ENCODE peak calls at places on chromosomes 7 and 10, in four cellular contexts. Y is AG04449; I is activated CD4-positive, alpha-beta T cell treated with anti-CD3 and anti-CD28 coated beads for 4 hours; M is activated effector memory CD4-positive, alpha-beta T cell treated with Interleukin-2 at 50 U/mL for 16 hours. O is an unnamed sample.

GRCh38 chr10:72692897-72693598 is 1.1 kb downstream of the MCU start:
- DNase-seq in I (no peak), M (no peak), Y (no peak), O (peak; percentile 61)

GRCh38 chr10:70551971-70552422 is 50.5 kb downstream of the PRF1 start:
- DNase-seq in M (no peak), I (no peak), Y (peak; percentile 95), O (no peak)

GRCh38 chr10:132371641-132372081 is 25.3 kb upstream of the PWWP2B start:
- DNase-seq in I (no peak), M (no peak), Y (no peak), O (no peak)

GRCh38 chr10:80132299-80133139 is at the start of gene PLAC9:
- DNase-seq in Y (no peak), M (no peak), I (no peak), O (no peak)

GRCh38 chr10:110138197-110138812 is 69.1 kb upstream of the MXI1 start:
- DNase-seq in I (no peak), M (no peak), Y (no peak), O (peak; percentile 68)

GRCh38 chr10:59560990-59561389 is 148.7 kb downstream of the SLC16A9 start:
- DNase-seq in Y (no peak), M (no peak), I (no peak), O (no peak)

GRCh38 chr10:63434866-63435854 is 30.6 kb downstream of the JMJD1C start:
- DNase-seq in I (no peak), M (no peak), Y (no peak), O (no peak)

GRCh38 chr7:4549681-4550080 is 132.4 kb upstream of the FOXK1 start:
- DNase-seq in I (no peak), M (no peak), Y (no peak), O (no peak)

GRCh38 chr7:22193361-22194016 is 163.5 kb downstream of the RAPGEF5 start:
- DNase-seq in I (no peak), M (no peak), Y (no peak), O (no peak)

GRCh38 chr7:19665399-19666008 is 43.3 kb downstream of the POLR1F start:
- DNase-seq in M (no peak), Y (no peak), I (no peak), O (peak; percentile 18)

GRCh38 chr10:91190388-91190870 is 30.0 kb upstream of the PCGF5 start:
- DNase-seq in M (no peak), Y (peak; percentile 60), I (no peak), O (no peak)

GRCh38 chr10:37872955-37873354 is 15.5 kb upstream of the ZNF248 start:
- DNase-seq in M (no peak), I (no peak), Y (no peak), O (no peak)

GRCh38 chr7:100406767-100407166 is 21.7 kb downstream of the ZCWPW1 start:
- DNase-seq in Y (no peak), I (no peak), M (no peak), O (no peak)

GRCh38 chr7:44867073-44867990 is 18.0 kb downstream of the PURB start:
- DNase-seq in Y (peak; percentile 64), M (no peak), I (no peak), O (no peak)

GRCh38 chr10:133334495-133335237 is 2.0 kb downstream of the CALY start:
- DNase-seq in M (peak; percentile 13), I (no peak), Y (no peak), O (no peak)

GRCh38 chr10:118506835-118507234 is 88.6 kb downstream of the PRLHR start:
- DNase-seq in Y (no peak), I (no peak), M (no peak), O (no peak)

GRCh38 chr7:156735861-156736260 is 95.3 kb downstream of the RNF32 start:
- DNase-seq in Y (no peak), M (no peak), I (no peak), O (no peak)

GRCh38 chr10:10647331-10647730 is 370.3 kb upstream of the CELF2 start:
- DNase-seq in Y (no peak), I (no peak), M (no peak), O (no peak)

GRCh38 chr7:96084880-96085551 is 236.9 kb downstream of the SLC25A13 start:
- DNase-seq in M (no peak), Y (no peak), I (no peak), O (no peak)

GRCh38 chr7:96236198-96237039 is 85.5 kb downstream of the SLC25A13 start:
- DNase-seq in M (no peak), Y (peak; percentile 12), I (no peak), O (no peak)

GRCh38 chr10:7533657-7534479 is 123.0 kb upstream of the SFMBT2 start:
- DNase-seq in I (no peak), Y (no peak), M (no peak), O (no peak)

GRCh38 chr7:63038987-63039386 is 959.7 kb upstream of the ZNF722 start:
- DNase-seq in I (no peak), Y (no peak), M (no peak), O (no peak)

GRCh38 chr7:55432937-55433784 is 68.0 kb downstream of the LANCL2 start:
- DNase-seq in Y (no peak), I (no peak), M (no peak), O (peak; percentile 38)

GRCh38 chr7:132742152-132742551 is 165.9 kb upstream of the PLXNA4 start:
- DNase-seq in Y (peak; percentile 55), M (no peak), I (no peak), O (peak; percentile 63)

GRCh38 chr10:99450624-99451498 is 20.4 kb upstream of the GOT1 start:
- DNase-seq in M (no peak), I (no peak), Y (no peak), O (no peak)

GRCh38 chr7:2040893-2041270 is 191.9 kb downstream of the MAD1L1 start:
- DNase-seq in Y (no peak), M (no peak), I (no peak), O (no peak)

GRCh38 chr10:6918305-6918704 is 338.2 kb upstream of the PRKCQ start:
- DNase-seq in I (peak; percentile 72), M (peak; percentile 24), Y (no peak), O (peak; percentile 25)

GRCh38 chr10:93515071-93515962 is 18.9 kb downstream of the CEP55 start:
- DNase-seq in Y (no peak), M (no peak), I (no peak), O (no peak)

GRCh38 chr7:51265066-51265907 is 51.3 kb downstream of the COBL start:
- DNase-seq in Y (no peak), I (no peak), M (no peak), O (peak; percentile 83)

GRCh38 chr7:37050801-37051200 is 326.5 kb upstream of the AOAH start:
- DNase-seq in M (no peak), I (no peak), Y (no peak), O (no peak)

GRCh38 chr10:85646312-85646711 is 720.3 kb downstream of the GRID1 start:
- DNase-seq in Y (no peak), M (no peak), I (no peak), O (no peak)

GRCh38 chr10:97081621-97082235 is 104.0 kb downstream of the SLIT1 start:
- DNase-seq in Y (no peak), M (peak; percentile 14), I (peak; percentile 26), O (peak; percentile 48)

GRCh38 chr10:93752761-93753160 is 5.0 kb upstream of the LGI1 start:
- DNase-seq in I (no peak), M (no peak), Y (no peak), O (no peak)

GRCh38 chr7:116522247-116522646 is 2.6 kb upstream of the CAV1 start:
- DNase-seq in I (no peak), M (no peak), Y (peak; percentile 63), O (no peak)

GRCh38 chr10:78892383-78893191 is 176.2 kb upstream of the ZMIZ1 start:
- DNase-seq in Y (no peak), I (no peak), M (no peak), O (no peak)

O was measured in small intestine.